ENCODE peak calls at places on chromosome 18, in seven cellular contexts. E is IMR-90, R is neuronal stem cell, B is H9, J is mesenchymal stem cell, F is H1, K is trophoblast cell. V is an unnamed sample.

GRCh38 chr18:24426073-24426397 is 435 bp upstream of the IMPACT start:
- DNase-seq in R (no peak), E (no peak), J (no peak), B (no peak), F (no peak), K (no peak), V (no peak)

GRCh38 chr18:74715306-74715705 is 117.6 kb downstream of the ZNF407 start:
- DNase-seq in F (no peak), R (no peak), E (no peak), B (no peak), J (no peak), K (no peak), V (no peak)

GRCh38 chr18:80229342-80229741 is 18.0 kb downstream of the PARD6G start:
- DNase-seq in F (no peak), R (no peak), J (no peak), E (no peak), K (no peak), B (no peak), V (no peak)

GRCh38 chr18:79738041-79738461 is 58.4 kb downstream of the CTDP1 start:
- DNase-seq in F (no peak), K (no peak), E (no peak), R (no peak), B (no peak), J (no peak), V (no peak)

GRCh38 chr18:45865466-45865865 is 40.0 kb downstream of the SIGLEC15 start:
- DNase-seq in R (no peak), K (no peak), E (no peak), B (no peak), J (no peak), F (no peak), V (no peak)

GRCh38 chr18:66826211-66826610 is 222.3 kb upstream of the CDH19 start:
- DNase-seq in K (no peak), F (no peak), B (no peak), R (no peak), E (no peak), J (no peak), V (no peak)

GRCh38 chr18:46413684-46414083 is 243.3 kb downstream of the LOXHD1 start:
- DNase-seq in E (peak), F (no peak), J (no peak), R (no peak), K (no peak), B (no peak), V (no peak)

GRCh38 chr18:64332851-64333250 is 184.0 kb upstream of the LINC00305 start:
- DNase-seq in F (no peak), J (no peak), B (no peak), K (no peak), E (no peak), R (no peak), V (no peak)

GRCh38 chr18:77187201-77187600 is 54.6 kb upstream of the MBP start:
- DNase-seq in F (no peak), J (no peak), R (no peak), E (no peak), K (no peak), B (no peak), V (no peak)

GRCh38 chr18:24913507-24914147 is 438.3 kb downstream of the ZNF521 start:
- DNase-seq in F (no peak), J (peak), K (no peak), R (no peak), E (no peak), B (no peak), V (peak)

GRCh38 chr18:44497757-44498490 is 182.8 kb upstream of the SETBP1 start:
- DNase-seq in E (no peak), J (no peak), B (no peak), R (no peak), F (no peak), K (no peak), V (no peak)

GRCh38 chr18:2939317-2939716 is 73.6 kb downstream of the LPIN2 start:
- DNase-seq in K (no peak), E (no peak), J (no peak), F (no peak), R (no peak), B (no peak), V (no peak)

GRCh38 chr18:70047931-70048603 is 100.4 kb upstream of the CD226 start:
- DNase-seq in E (peak), R (no peak), K (no peak), B (no peak), F (no peak), J (peak), V (no peak)

GRCh38 chr18:7879717-7880116 is 312.6 kb downstream of the PTPRM start:
- DNase-seq in E (no peak), R (no peak), B (no peak), J (no peak), F (no peak), K (no peak), V (no peak)

GRCh38 chr18:76384861-76385680 is 110.0 kb downstream of the ZNF516 start:
- DNase-seq in F (no peak), E (no peak), J (no peak), K (no peak), B (no peak), R (no peak), V (no peak)

GRCh38 chr18:72155327-72155726 is 388.8 kb downstream of the CBLN2 start:
- DNase-seq in J (no peak), R (no peak), B (no peak), E (no peak), F (no peak), K (no peak), V (no peak)

GRCh38 chr18:10239138-10239537 is 215.3 kb upstream of the APCDD1 start:
- DNase-seq in J (no peak), F (no peak), E (peak), B (no peak), K (no peak), R (no peak), V (no peak)

GRCh38 chr18:73677458-73677857 is 470.2 kb downstream of the FBXO15 start:
- DNase-seq in K (no peak), F (no peak), J (no peak), E (no peak), R (no peak), B (no peak), V (no peak)

GRCh38 chr18:3791258-3791657 is 341.3 kb downstream of the TGIF1 start:
- DNase-seq in K (no peak), R (no peak), J (no peak), F (no peak), E (no peak), B (no peak), V (no peak)

GRCh38 chr18:52572036-52572750 is 232.2 kb downstream of the DCC start:
- DNase-seq in B (no peak), K (no peak), F (no peak), E (no peak), R (no peak), J (no peak), V (no peak)

GRCh38 chr18:77127769-77128671 is 4.6 kb downstream of the MBP start:
- DNase-seq in R (no peak), E (peak), K (no peak), B (no peak), J (peak), F (no peak), V (no peak)

GRCh38 chr18:74748809-74749208 is 151.1 kb downstream of the ZNF407 start:
- DNase-seq in J (no peak), B (no peak), E (no peak), K (no peak), R (no peak), F (no peak), V (peak)

GRCh38 chr18:49907346-49907929 is 94.1 kb upstream of the ACAA2 start:
- DNase-seq in K (no peak), F (no peak), J (no peak), E (no peak), R (no peak), B (no peak), V (peak)

GRCh38 chr18:69951182-69951581 is 3.5 kb upstream of the CD226 start:
- DNase-seq in R (no peak), J (peak), F (no peak), K (no peak), B (no peak), E (peak), V (peak)

GRCh38 chr18:55235094-55235461 is 275.8 kb upstream of the CCDC68 start:
- DNase-seq in F (no peak), J (no peak), B (no peak), K (no peak), E (no peak), R (no peak), V (no peak)
- H3K27ac ChIP-seq in F (no peak), J (no peak), B (no peak), K (no peak), E (no peak), R (no peak), V (no peak)

GRCh38 chr18:23324861-23325260 is 128.2 kb upstream of the RIOK3 start:
- DNase-seq in B (no peak), F (no peak), K (no peak), R (no peak), J (no peak), E (no peak), V (no peak)

GRCh38 chr18:23321996-23322395 is 131.1 kb upstream of the RIOK3 start:
- DNase-seq in E (peak), R (no peak), K (no peak), F (no peak), B (no peak), J (no peak), V (no peak)

GRCh38 chr18:23320709-23321236 is 132.3 kb upstream of the RIOK3 start:
- DNase-seq in E (no peak), R (no peak), J (no peak), K (no peak), F (no peak), B (no peak), V (peak)

DNA sequence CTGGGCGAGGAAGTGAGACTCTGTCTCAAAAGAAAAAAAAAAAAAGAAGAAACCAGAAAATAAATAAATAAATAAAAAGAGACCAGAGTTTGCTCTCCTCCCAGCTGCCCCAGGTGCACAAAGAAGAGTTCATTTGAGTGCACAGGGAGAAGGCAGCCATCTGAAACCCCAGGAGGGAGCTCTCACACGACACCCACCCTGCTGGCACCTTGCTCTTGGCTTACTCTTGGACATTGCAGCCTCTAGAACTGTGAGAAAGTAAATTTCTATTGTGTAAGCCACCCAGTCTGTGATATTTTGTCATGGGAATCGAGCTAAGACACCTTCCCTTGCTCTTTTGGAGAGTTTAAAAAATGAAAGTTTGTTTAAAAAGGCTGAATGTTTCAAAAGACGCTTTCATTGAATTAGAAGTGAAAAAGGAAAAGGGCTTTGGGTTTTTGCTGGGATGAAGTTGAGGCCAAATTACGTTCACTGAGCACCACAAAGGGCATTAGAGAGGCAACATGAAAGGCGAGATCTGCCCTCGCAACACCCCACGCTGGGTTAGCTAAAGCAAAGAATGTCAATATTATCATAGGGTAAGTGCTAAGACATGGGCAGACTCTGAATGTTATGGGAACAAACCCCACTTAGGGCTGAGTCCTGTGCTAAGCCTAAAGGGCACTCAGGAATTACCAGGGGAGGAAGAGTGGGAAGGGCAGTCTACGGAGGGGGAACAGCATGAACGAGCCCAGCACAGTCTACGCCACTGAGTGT is 128.9 kb upstream of the RIOK3 start:
- DNase-seq in F (no peak), E (no peak), B (no peak), K (no peak), R (no peak), J (no peak), V (no peak)
- H4K8ac ChIP-seq in F (no peak), E (no peak), B (no peak), K (no peak), R (no peak), J (no peak), V (no peak)

DNA sequence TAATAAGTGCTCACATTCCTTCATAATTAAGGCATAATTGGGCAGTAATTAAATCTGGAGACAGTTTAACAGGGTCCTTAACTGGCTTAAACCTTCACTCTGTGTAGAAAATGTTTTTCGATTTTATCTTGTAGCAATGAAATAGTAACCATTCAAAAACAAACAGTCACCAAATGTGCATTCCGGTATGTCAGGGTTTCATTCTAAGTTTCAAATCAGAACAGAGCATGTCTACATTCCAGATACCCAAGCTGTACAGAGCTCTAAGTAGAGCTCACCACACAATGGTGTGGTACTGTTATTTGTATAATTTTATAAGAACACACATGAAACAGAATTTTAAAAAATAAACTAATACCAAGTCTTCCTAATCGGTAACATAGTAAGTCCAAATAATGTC is 52.6 kb downstream of the SMAD2 start:
- DNase-seq in B (no peak), F (no peak), K (peak), R (no peak), J (no peak), E (peak), V (no peak)
- H3K27ac ChIP-seq in B (no peak), F (no peak), K (no peak), R (no peak), J (no peak), E (no peak), V (no peak)

GRCh38 chr18:26386421-26386820 is 160.2 kb downstream of the TAF4B start:
- DNase-seq in F (no peak), R (no peak), E (no peak), J (no peak), K (no peak), B (no peak), V (no peak)
- H4K8ac ChIP-seq in F (no peak), R (no peak), E (no peak), J (no peak), K (no peak), B (no peak), V (no peak)

DNA sequence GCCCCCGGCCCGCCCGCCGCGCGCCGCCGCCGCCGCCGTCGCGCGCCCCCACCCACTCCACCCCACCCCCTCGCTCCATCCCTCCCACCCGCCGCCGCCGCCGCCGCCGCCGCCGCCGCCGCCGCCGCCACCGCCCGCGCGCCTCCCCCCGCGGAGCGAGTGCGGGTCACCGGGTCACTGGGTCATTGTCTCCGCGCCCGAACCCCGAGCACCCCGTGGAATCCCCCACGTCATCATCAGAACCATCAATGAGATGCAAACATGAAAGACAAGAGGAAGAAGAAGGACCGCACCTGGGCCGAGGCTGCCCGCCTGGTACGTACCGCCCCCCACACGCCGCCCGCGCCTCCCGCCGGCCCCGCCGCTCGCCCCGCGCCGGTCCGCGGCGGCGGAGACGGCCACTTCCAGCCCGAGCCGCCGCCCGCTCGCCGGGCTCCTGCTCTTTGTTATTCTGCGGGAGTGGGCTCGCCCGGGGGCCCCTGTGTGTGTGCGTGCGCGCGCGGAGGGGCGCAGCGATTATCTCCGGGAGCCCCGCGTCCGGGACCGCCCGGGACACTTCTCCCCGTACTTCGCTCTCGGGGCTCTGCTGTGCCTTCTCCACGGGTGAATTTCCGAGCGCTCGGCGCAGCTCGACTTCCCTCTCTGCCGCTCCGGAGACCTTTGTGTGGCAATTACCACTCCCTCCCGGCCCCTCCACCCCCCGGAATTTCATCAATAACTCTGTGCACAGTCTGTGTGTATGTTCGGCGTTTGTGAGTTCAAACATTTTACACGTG is 540 bp downstream of the ASXL3 start:
- DNase-seq in B (peak), K (no peak), E (no peak), R (peak), J (peak), F (no peak), V (peak)
- H3K27ac ChIP-seq in B (no peak), K (peak), E (no peak), R (peak), J (no peak), F (no peak), V (no peak)

DNA sequence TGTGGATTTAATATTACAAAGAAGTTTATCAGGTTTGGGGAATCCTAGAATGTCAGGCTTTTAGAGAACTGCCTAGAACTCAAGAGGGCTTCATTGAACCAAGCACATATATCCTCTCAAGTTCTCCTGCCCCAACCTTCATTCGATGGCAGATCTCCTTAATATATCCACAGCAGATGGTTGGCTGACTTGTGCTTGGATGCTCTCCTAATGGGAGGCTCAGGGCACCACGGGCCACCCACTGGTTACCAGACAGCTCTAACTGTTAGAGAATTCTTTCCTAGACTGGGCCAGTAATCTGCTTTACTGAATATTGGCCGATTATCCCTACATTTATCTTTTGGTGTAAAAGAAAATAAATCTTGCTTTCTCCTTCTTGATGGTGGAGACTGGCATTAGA is 87.2 kb upstream of the ATP8B1 start:
- DNase-seq in F (no peak), J (no peak), E (no peak), K (no peak), R (no peak), B (no peak), V (no peak)
- H4K8ac ChIP-seq in F (no peak), J (no peak), E (no peak), K (no peak), R (no peak), B (no peak), V (no peak)

GRCh38 chr18:22871809-22872525 is 61.2 kb upstream of the RBBP8 start:
- DNase-seq in E (peak), R (no peak), J (no peak), F (no peak), B (peak), K (no peak), V (peak)

GRCh38 chr18:22868831-22869230 is 64.3 kb upstream of the RBBP8 start:
- DNase-seq in R (no peak), E (no peak), K (no peak), J (no peak), B (no peak), F (no peak), V (no peak)

DNA sequence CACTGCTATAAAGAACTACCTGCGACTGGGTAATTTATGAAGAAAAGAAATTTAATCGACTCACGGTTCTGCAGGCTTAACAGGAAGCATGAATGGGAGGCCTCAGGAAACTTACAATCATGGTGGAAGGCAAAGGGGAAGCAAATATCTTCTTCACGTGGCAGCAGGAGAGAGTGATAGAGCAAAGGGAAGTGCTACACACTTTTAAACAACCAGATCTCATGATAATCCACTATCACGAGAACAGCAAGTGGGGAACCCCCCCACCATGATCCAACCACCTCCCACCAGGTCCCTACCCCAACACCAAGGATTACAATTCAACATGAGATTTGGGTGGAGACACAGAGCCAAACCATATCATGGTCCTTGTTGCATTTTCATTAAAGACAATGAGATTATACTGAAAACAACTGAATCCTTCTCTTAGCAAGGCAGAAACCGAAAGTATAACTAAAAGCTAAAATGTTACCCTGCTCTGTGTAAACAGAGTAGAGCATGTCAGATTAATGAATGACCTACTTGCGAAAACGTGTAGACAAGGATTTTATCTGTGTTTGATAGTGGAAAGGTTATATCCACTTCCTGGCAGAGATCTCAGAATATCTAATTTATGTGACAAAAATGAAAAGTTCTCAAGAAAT is 60.1 kb upstream of the RBBP8 start:
- DNase-seq in F (no peak), J (peak), R (no peak), E (peak), K (no peak), B (no peak), V (no peak)
- H3K27ac ChIP-seq in F (no peak), J (no peak), R (no peak), E (no peak), K (no peak), B (no peak), V (no peak)

GRCh38 chr18:35376393-35376741 is 770 bp downstream of the ZNF396 start:
- DNase-seq in B (peak), K (no peak), J (peak), F (no peak), E (no peak), R (no peak), V (peak)
- H4K8ac ChIP-seq in B (no peak), K (peak), J (peak), F (no peak), E (peak), R (no peak), V (no peak)

GRCh38 chr18:62420151-62420512 is 95.0 kb downstream of the TNFRSF11A start:
- DNase-seq in E (peak), J (peak), K (no peak), B (no peak), F (no peak), R (no peak), V (no peak)

GRCh38 chr18:62426191-62426488 is 96.7 kb upstream of the ZCCHC2 start:
- DNase-seq in E (no peak), R (no peak), B (no peak), J (no peak), K (no peak), F (no peak), V (no peak)

GRCh38 chr18:62420513-62421209 is 95.6 kb downstream of the TNFRSF11A start:
- DNase-seq in B (no peak), F (no peak), K (peak), R (no peak), J (peak), E (peak), V (no peak)

GRCh38 chr18:62425465-62426190 is 97.2 kb upstream of the ZCCHC2 start:
- DNase-seq in F (peak), E (peak), R (peak), B (peak), J (peak), K (peak), V (peak)
- H3K27ac ChIP-seq in F (no peak), E (peak), R (no peak), B (no peak), J (no peak), K (no peak), V (no peak)

DNA sequence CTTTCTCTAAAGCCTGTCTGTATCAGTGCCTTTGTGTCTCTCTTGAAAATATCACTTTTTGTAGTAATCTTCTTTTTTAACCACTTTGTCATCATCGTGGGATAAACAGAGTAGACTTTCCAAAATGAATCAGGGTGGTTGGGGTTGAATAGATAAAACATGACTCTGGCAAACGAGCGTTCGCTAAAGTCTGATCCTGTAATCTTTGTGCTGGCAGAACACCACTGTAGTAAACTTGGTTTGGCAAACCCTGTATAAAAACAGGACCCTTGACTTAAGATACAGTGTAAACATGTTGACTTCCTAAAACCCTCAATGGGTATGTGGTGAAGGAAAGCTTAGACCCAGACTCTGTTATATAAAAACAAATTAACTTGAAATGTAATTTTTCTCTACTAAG is 52.4 kb downstream of the COLEC12 start:
- DNase-seq in B (no peak), R (no peak), E (peak), K (no peak), J (no peak), F (no peak), V (no peak)
- H4K8ac ChIP-seq in B (no peak), R (no peak), E (no peak), K (no peak), J (no peak), F (no peak), V (no peak)

V was measured in mesendoderm.